ENCODE peak calls at places on chromosome 4, in six cellular contexts. R, Z, C, F, S and Q are unnamed samples.

GRCh38 chr4:146327859-146328258 is 113.5 kb downstream of the REELD1 start:
- DNase-seq in R (no peak), C (no peak), F (no peak), S (no peak), Z (no peak), Q (no peak)

GRCh38 chr4:36128689-36129088 is 115.6 kb downstream of the ARAP2 start:
- DNase-seq in F (no peak), R (no peak), C (no peak), S (no peak), Z (no peak), Q (no peak)

GRCh38 chr4:176778063-176778462 is 14.7 kb downstream of the VEGFC start:
- DNase-seq in F (no peak), R (peak; percentile 93), Z (peak; percentile 80), S (no peak), C (no peak), Q (no peak)

GRCh38 chr4:8771666-8772065 is 100.0 kb downstream of the HMX1 start:
- DNase-seq in R (no peak), F (no peak), S (no peak), C (no peak), Z (no peak), Q (no peak)

GRCh38 chr4:24644983-24645764 is 60.8 kb upstream of the DHX15 start:
- DNase-seq in R (no peak), Z (peak; percentile 26), C (no peak), F (no peak), S (no peak), Q (no peak)

GRCh38 chr4:78704981-78705757 is 71.0 kb upstream of the BMP2K start:
- DNase-seq in R (peak; percentile 51), S (peak; percentile 38), Z (peak; percentile 70), C (peak; percentile 87), F (peak; percentile 13), Q (no peak)

GRCh38 chr4:186723207-186724047 is at the start of gene FAT1:
- DNase-seq in C (peak; percentile 67), F (peak; percentile 61), S (peak; percentile 90), Z (peak; percentile 84), R (peak; percentile 83), Q (peak; percentile 72)

GRCh38 chr4:114386637-114387233 is 211.9 kb upstream of the UGT8 start:
- DNase-seq in Z (peak; percentile 59), S (peak; percentile 53), R (peak; percentile 46), F (no peak), C (peak; percentile 32), Q (no peak)

GRCh38 chr4:115370012-115370411 is 256.6 kb upstream of the NDST4 start:
- DNase-seq in F (no peak), C (no peak), Z (no peak), R (no peak), S (no peak), Q (no peak)

GRCh38 chr4:36288727-36289126 is 7.3 kb downstream of the DTHD1 start:
- DNase-seq in C (no peak), S (no peak), R (no peak), F (no peak), Z (peak; percentile 12), Q (no peak)

GRCh38 chr4:146520894-146521542 is 722 bp downstream of the SLC10A7 start:
- DNase-seq in S (peak; percentile 69), R (peak; percentile 62), Z (peak; percentile 53), F (peak; percentile 7), C (peak; percentile 78), Q (peak; percentile 46)

GRCh38 chr4:12844111-12844510 is 640.0 kb downstream of the RAB28 start:
- DNase-seq in R (no peak), C (no peak), F (no peak), Z (no peak), S (no peak), Q (no peak)

GRCh38 chr4:73583661-73584060 is 36.6 kb downstream of the RASSF6 start:
- DNase-seq in C (no peak), R (no peak), F (no peak), S (no peak), Z (no peak), Q (no peak)

GRCh38 chr4:69775488-69775887 is 15.1 kb upstream of the SULT1B1 start:
- DNase-seq in S (peak; percentile 10), F (no peak), R (no peak), C (peak; percentile 83), Z (no peak), Q (no peak)

GRCh38 chr4:8233672-8234484 is 34.8 kb downstream of the SH3TC1 start:
- DNase-seq in C (no peak), R (no peak), F (no peak), S (no peak), Z (no peak), Q (no peak)

GRCh38 chr4:72326692-72327632 is 242.1 kb downstream of the ADAMTS3 start:
- DNase-seq in F (no peak), R (peak; percentile 61), C (peak; percentile 32), Z (peak; percentile 61), S (peak; percentile 55), Q (no peak)

GRCh38 chr4:86401826-86402225 is 42.0 kb upstream of the MAPK10 start:
- DNase-seq in S (no peak), R (no peak), F (no peak), Z (no peak), C (no peak), Q (no peak)

GRCh38 chr4:147049940-147050852 is 104.5 kb upstream of the TTC29 start:
- DNase-seq in S (peak; percentile 31), F (no peak), C (no peak), R (peak; percentile 76), Z (peak; percentile 25), Q (no peak)

GRCh38 chr4:104516884-104517283 is 22.2 kb upstream of the CXXC4 start:
- DNase-seq in C (no peak), F (no peak), R (no peak), Z (no peak), S (no peak), Q (no peak)

GRCh38 chr4:7762376-7763040 is 177.2 kb downstream of the AFAP1 start:
- DNase-seq in S (no peak), C (no peak), F (no peak), Z (no peak), R (no peak), Q (no peak)

GRCh38 chr4:186931519-186931918 is 207.9 kb upstream of the FAT1 start:
- DNase-seq in S (no peak), Z (peak; percentile 53), R (peak; percentile 84), F (no peak), C (no peak), Q (no peak)

GRCh38 chr4:8090312-8090711 is 68.3 kb downstream of the ABLIM2 start:
- DNase-seq in R (no peak), Z (peak; percentile 38), F (peak; percentile 49), C (peak; percentile 65), S (no peak), Q (no peak)

GRCh38 chr4:137310156-137310555 is 222.1 kb downstream of the PCDH18 start:
- DNase-seq in F (no peak), C (no peak), R (peak; percentile 41), Z (no peak), S (no peak), Q (no peak)

GRCh38 chr4:147829401-147830101 is 97.7 kb downstream of the ARHGAP10 start:
- DNase-seq in R (peak; percentile 61), S (peak; percentile 58), C (no peak), Z (peak; percentile 55), F (peak; percentile 75), Q (peak; percentile 32)

GRCh38 chr4:42642136-42642797 is 14.6 kb downstream of the ATP8A1 start:
- DNase-seq in R (no peak), F (no peak), Z (no peak), C (no peak), S (no peak), Q (no peak)

DNA sequence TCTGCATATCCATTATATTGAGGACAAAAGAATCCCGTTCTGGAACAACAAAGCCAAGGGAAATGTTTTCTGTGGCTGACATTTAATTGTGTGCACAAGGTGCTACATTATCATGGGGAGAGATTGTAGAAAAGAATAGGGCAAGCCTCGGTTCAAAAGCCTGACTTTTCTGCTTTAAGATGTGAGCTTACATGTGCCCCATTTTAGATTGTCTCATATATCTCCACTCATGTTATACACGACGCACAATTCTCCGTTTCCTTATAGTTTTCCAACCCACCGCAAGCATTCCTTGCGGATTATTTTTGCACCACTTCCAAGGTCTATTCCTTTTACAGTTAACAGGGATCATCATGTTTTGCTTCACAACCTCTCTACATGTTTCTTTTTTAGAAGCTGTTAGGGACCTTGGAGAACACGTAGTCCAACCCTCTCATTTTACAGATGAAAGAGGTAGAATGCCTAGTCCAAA is 99.6 kb upstream of the MAML3 start:
- DNase-seq in R (no peak), Z (no peak), F (no peak), S (no peak), C (no peak), Q (no peak)
- H3K4me3 ChIP-seq in R (no peak overlapping the region), Z (no peak overlapping the region), F (peak overlapping the region; percentile 80), S (no peak overlapping the region), C (no peak overlapping the region), Q (peak overlapping the region; percentile 51)

GRCh38 chr4:81807927-81808672 is 336.4 kb upstream of the RASGEF1B start:
- DNase-seq in Z (no peak), C (peak; percentile 31), S (no peak), R (no peak), F (no peak), Q (peak; percentile 55)

GRCh38 chr4:81806485-81806884 is 334.8 kb upstream of the RASGEF1B start:
- DNase-seq in Z (no peak), F (no peak), C (no peak), R (no peak), S (no peak), Q (no peak)

GRCh38 chr4:81811562-81812293 is 340.0 kb upstream of the RASGEF1B start:
- DNase-seq in R (no peak), F (no peak), S (peak; percentile 10), C (no peak), Z (no peak), Q (no peak)

GRCh38 chr4:81804849-81805248 is 333.1 kb upstream of the RASGEF1B start:
- DNase-seq in F (no peak), C (no peak), Z (no peak), S (no peak), R (no peak), Q (no peak)

GRCh38 chr4:81807386-81807785 is 335.7 kb upstream of the RASGEF1B start:
- DNase-seq in R (no peak), S (no peak), Z (no peak), F (no peak), C (no peak), Q (no peak)
- H3K4me3 ChIP-seq in R (no peak overlapping the region), S (no peak overlapping the region), Z (no peak overlapping the region), F (no peak overlapping the region), C (no peak overlapping the region), Q (no peak overlapping the region)

GRCh38 chr4:55865228-55865806 is 11.9 kb downstream of the EXOC1 start:
- DNase-seq in R (peak; percentile 66), S (no peak), Z (peak; percentile 73), C (no peak), F (no peak), Q (no peak)
- H3K4me3 ChIP-seq in R (no peak overlapping the region), S (no peak overlapping the region), Z (no peak overlapping the region), C (no peak overlapping the region), F (no peak overlapping the region), Q (no peak overlapping the region)

GRCh38 chr4:57081651-57082349 is 28.4 kb downstream of the IGFBP7 start:
- DNase-seq in Z (no peak), S (no peak), C (no peak), F (no peak), R (no peak), Q (no peak)

GRCh38 chr4:57078685-57079521 is 31.3 kb downstream of the IGFBP7 start:
- DNase-seq in R (no peak), Z (peak; percentile 85), F (no peak), C (no peak), S (peak; percentile 44), Q (no peak)

GRCh38 chr4:57077550-57078311 is 32.5 kb downstream of the IGFBP7 start:
- DNase-seq in R (peak; percentile 67), Z (peak; percentile 82), C (no peak), S (no peak), F (no peak), Q (no peak)

GRCh38 chr4:57083107-57083506 is 27.1 kb downstream of the IGFBP7 start:
- DNase-seq in C (no peak), R (peak; percentile 77), Z (no peak), S (no peak), F (no peak), Q (no peak)

GRCh38 chr4:57080781-57081650 is 29.2 kb downstream of the IGFBP7 start:
- DNase-seq in C (no peak), S (peak; percentile 37), Z (peak; percentile 99), F (no peak), R (peak; percentile 96), Q (no peak)
- H3K4me3 ChIP-seq in C (no peak overlapping the region), S (no peak overlapping the region), Z (no peak overlapping the region), F (no peak overlapping the region), R (no peak overlapping the region), Q (no peak overlapping the region)